ENCODE peak calls at places on chromosome 7, in five cellular contexts. One of them, this sample, is unnamed.
A peak's percentile ranks its signal among the peaks of the same experiment; 100 is the strongest.

GRCh38 chr7:101686030-101686429 is 56.9 kb upstream of the MYL10 start:
- DNase-seq in fibroblast of lung: no peak
- DNase-seq in skeletal muscle cell: no peak
- DNase-seq in heart left ventricle: no peak
- DNase-seq in AG10803: peak; percentile 28
- DNase-seq in this sample: no peak

GRCh38 chr7:23533160-23533559 is 1.4 kb upstream of the TRA2A start:
- DNase-seq in fibroblast of lung: no peak
- DNase-seq in skeletal muscle cell: no peak
- DNase-seq in heart left ventricle: no peak
- DNase-seq in AG10803: no peak
- DNase-seq in this sample: no peak

GRCh38 chr7:114931656-114932011 is 9.7 kb downstream of the MDFIC start:
- DNase-seq in fibroblast of lung: no peak
- DNase-seq in skeletal muscle cell: no peak
- DNase-seq in heart left ventricle: no peak
- DNase-seq in AG10803: no peak
- DNase-seq in this sample: no peak

GRCh38 chr7:22728416-22729029 is 1.5 kb downstream of the IL6 start:
- DNase-seq in fibroblast of lung: peak; percentile 77
- DNase-seq in skeletal muscle cell: no peak
- DNase-seq in heart left ventricle: no peak
- DNase-seq in AG10803: peak; percentile 73
- DNase-seq in this sample: peak; percentile 68

GRCh38 chr7:81691199-81691821 is 78.5 kb downstream of the HGF start:
- DNase-seq in fibroblast of lung: no peak
- DNase-seq in skeletal muscle cell: no peak
- DNase-seq in heart left ventricle: no peak
- DNase-seq in AG10803: no peak
- DNase-seq in this sample: no peak

GRCh38 chr7:26944486-26944885 is 80.1 kb upstream of the SKAP2 start:
- DNase-seq in fibroblast of lung: no peak
- DNase-seq in skeletal muscle cell: no peak
- DNase-seq in heart left ventricle: no peak
- DNase-seq in AG10803: no peak
- DNase-seq in this sample: no peak

GRCh38 chr7:101216860-101217387 is 457 bp downstream of the PLOD3 start:
- DNase-seq in fibroblast of lung: peak; percentile 34
- DNase-seq in skeletal muscle cell: no peak
- DNase-seq in heart left ventricle: no peak
- DNase-seq in AG10803: no peak
- DNase-seq in this sample: no peak

GRCh38 chr7:90461216-90461615 is 8.2 kb upstream of the PTTG1IP2 start:
- DNase-seq in fibroblast of lung: peak; percentile 28
- DNase-seq in skeletal muscle cell: no peak
- DNase-seq in heart left ventricle: no peak
- DNase-seq in AG10803: peak; percentile 37
- DNase-seq in this sample: no peak

GRCh38 chr7:30148951-30149459 is 14.2 kb downstream of the MTURN start:
- DNase-seq in fibroblast of lung: no peak
- DNase-seq in skeletal muscle cell: no peak
- DNase-seq in heart left ventricle: no peak
- DNase-seq in AG10803: no peak
- DNase-seq in this sample: no peak

GRCh38 chr7:101815826-101816488 is 1.5 kb upstream of the CUX1 start:
- DNase-seq in fibroblast of lung: peak; percentile 80
- DNase-seq in skeletal muscle cell: peak; percentile 40
- DNase-seq in heart left ventricle: peak; percentile 87
- DNase-seq in AG10803: peak; percentile 82
- DNase-seq in this sample: peak; percentile 84

GRCh38 chr7:105648561-105649401 is 67.5 kb upstream of the EFCAB10 start:
- DNase-seq in fibroblast of lung: no peak
- DNase-seq in skeletal muscle cell: no peak
- DNase-seq in heart left ventricle: no peak
- DNase-seq in AG10803: no peak
- DNase-seq in this sample: no peak

GRCh38 chr7:37162106-37162505 is 286.6 kb downstream of the ELMO1 start:
- DNase-seq in fibroblast of lung: no peak
- DNase-seq in skeletal muscle cell: no peak
- DNase-seq in heart left ventricle: no peak
- DNase-seq in AG10803: no peak
- DNase-seq in this sample: no peak

GRCh38 chr7:47456210-47456955 is 125.5 kb downstream of the TNS3 start:
- DNase-seq in fibroblast of lung: no peak
- DNase-seq in skeletal muscle cell: no peak
- DNase-seq in heart left ventricle: no peak
- DNase-seq in AG10803: no peak
- DNase-seq in this sample: no peak

GRCh38 chr7:107995184-107996071 is 7.5 kb downstream of the LAMB1 start:
- DNase-seq in fibroblast of lung: peak; percentile 81
- DNase-seq in skeletal muscle cell: peak; percentile 92
- DNase-seq in heart left ventricle: peak; percentile 59
- DNase-seq in AG10803: peak; percentile 72
- DNase-seq in this sample: peak; percentile 88

DNA sequence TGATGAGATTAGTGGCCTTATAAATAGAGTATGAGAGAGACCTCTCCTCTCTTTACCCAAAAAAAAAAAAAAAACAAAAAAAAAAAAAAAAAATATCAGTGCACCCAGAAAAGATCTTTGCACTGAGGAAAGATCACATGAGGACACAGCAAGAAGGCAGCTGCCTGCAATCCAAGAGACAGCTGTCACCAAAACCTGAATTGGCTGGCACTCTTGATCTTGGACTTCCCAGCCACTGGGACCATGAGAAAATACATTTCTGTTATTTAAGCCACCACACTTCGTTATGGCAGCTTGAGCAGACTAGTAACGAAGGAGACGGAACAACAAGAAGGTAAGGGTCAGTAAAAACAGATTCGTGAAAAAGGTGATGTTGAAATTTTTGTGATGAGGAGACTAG is 47.0 kb downstream of the TMEM106B start:
- DNase-seq in fibroblast of lung: no peak
- DNase-seq in skeletal muscle cell: no peak
- DNase-seq in heart left ventricle: no peak
- DNase-seq in AG10803: no peak
- DNase-seq in this sample: no peak
- H3K4me3 ChIP-seq in fibroblast of lung: no peak overlapping the region
- H3K4me3 ChIP-seq in skeletal muscle cell: no peak overlapping the region
- H3K4me3 ChIP-seq in heart left ventricle: no peak overlapping the region
- H3K4me3 ChIP-seq in AG10803: no peak overlapping the region
- H3K4me3 ChIP-seq in this sample: no peak overlapping the region

GRCh38 chr7:95589031-95589430 is 7.3 kb downstream of the PDK4 start:
- DNase-seq in fibroblast of lung: no peak
- DNase-seq in skeletal muscle cell: no peak
- DNase-seq in heart left ventricle: no peak
- DNase-seq in AG10803: no peak
- DNase-seq in this sample: no peak
- H3K4me3 ChIP-seq in fibroblast of lung: no peak overlapping the region
- H3K4me3 ChIP-seq in skeletal muscle cell: no peak overlapping the region
- H3K4me3 ChIP-seq in heart left ventricle: no peak overlapping the region
- H3K4me3 ChIP-seq in AG10803: no peak overlapping the region
- H3K4me3 ChIP-seq in this sample: no peak overlapping the region

GRCh38 chr7:120996333-120996982 is 7.9 kb downstream of the CPED1 start:
- DNase-seq in fibroblast of lung: peak; percentile 96
- DNase-seq in skeletal muscle cell: peak; percentile 81
- DNase-seq in heart left ventricle: peak; percentile 83
- DNase-seq in AG10803: peak; percentile 89
- DNase-seq in this sample: peak; percentile 91

GRCh38 chr7:120994512-120995363 is 6.2 kb downstream of the CPED1 start:
- DNase-seq in fibroblast of lung: no peak
- DNase-seq in skeletal muscle cell: no peak
- DNase-seq in heart left ventricle: no peak
- DNase-seq in AG10803: no peak
- DNase-seq in this sample: no peak

GRCh38 chr7:120993575-120994191 is 5.2 kb downstream of the CPED1 start:
- DNase-seq in fibroblast of lung: no peak
- DNase-seq in skeletal muscle cell: no peak
- DNase-seq in heart left ventricle: no peak
- DNase-seq in AG10803: peak; percentile 70
- DNase-seq in this sample: no peak

GRCh38 chr7:120996983-120997334 is 8.4 kb downstream of the CPED1 start:
- DNase-seq in fibroblast of lung: no peak
- DNase-seq in skeletal muscle cell: no peak
- DNase-seq in heart left ventricle: no peak
- DNase-seq in AG10803: no peak
- DNase-seq in this sample: no peak

GRCh38 chr7:120995659-120996058 is 7.1 kb downstream of the CPED1 start:
- DNase-seq in fibroblast of lung: no peak
- DNase-seq in skeletal muscle cell: no peak
- DNase-seq in heart left ventricle: no peak
- DNase-seq in AG10803: no peak
- DNase-seq in this sample: no peak
- H3K4me3 ChIP-seq in fibroblast of lung: no peak overlapping the region
- H3K4me3 ChIP-seq in skeletal muscle cell: no peak overlapping the region
- H3K4me3 ChIP-seq in heart left ventricle: no peak overlapping the region
- H3K4me3 ChIP-seq in AG10803: no peak overlapping the region
- H3K4me3 ChIP-seq in this sample: no peak overlapping the region

GRCh38 chr7:70741666-70742065 is 390.3 kb upstream of the GALNT17 start:
- DNase-seq in fibroblast of lung: no peak
- DNase-seq in skeletal muscle cell: no peak
- DNase-seq in heart left ventricle: no peak
- DNase-seq in AG10803: no peak
- DNase-seq in this sample: no peak
- H3K4me3 ChIP-seq in fibroblast of lung: no peak overlapping the region
- H3K4me3 ChIP-seq in skeletal muscle cell: no peak overlapping the region
- H3K4me3 ChIP-seq in heart left ventricle: no peak overlapping the region
- H3K4me3 ChIP-seq in AG10803: no peak overlapping the region
- H3K4me3 ChIP-seq in this sample: no peak overlapping the region

DNA sequence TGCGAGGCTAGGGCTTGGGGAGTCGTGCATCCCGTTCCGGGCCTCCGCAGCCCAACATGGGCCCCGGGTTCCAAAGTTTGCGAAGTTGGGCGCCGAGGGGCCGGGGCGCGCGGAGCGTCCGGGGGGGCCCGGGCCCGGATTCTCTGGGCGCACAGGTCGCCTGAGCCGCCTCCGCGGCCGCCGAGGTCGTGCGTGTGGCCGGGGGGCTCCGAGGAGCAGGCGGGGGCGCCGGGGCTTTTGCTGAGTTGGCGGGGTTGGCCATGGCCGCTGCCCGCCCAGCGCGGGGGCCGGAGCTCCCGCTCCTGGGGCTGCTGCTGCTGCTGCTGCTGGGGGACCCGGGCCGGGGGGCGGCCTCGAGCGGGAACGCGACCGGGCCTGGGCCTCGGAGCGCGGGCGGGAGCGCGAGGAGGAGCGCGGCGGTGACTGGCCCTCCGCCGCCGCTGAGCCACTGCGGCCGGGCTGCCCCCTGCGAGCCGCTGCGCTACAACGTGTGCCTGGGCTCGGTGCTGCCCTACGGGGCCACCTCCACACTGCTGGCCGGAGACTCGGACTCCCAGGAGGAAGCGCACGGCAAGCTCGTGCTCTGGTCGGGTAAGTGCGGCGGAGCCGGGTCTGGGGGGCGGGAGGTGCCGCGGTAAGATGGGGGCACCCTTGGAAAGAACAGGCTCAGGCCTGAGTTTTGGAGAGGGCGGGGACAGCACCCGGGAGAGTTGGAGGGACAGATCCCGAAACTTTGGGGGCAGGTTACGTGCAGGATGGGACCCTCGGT is 643 bp downstream of the SMO start:
- DNase-seq in fibroblast of lung: peak; percentile 24
- DNase-seq in skeletal muscle cell: no peak
- DNase-seq in heart left ventricle: no peak
- DNase-seq in AG10803: peak; percentile 12
- DNase-seq in this sample: peak; percentile 26
- H3K4me3 ChIP-seq in fibroblast of lung: peak overlapping the region; percentile 51
- H3K4me3 ChIP-seq in skeletal muscle cell: peak overlapping the region; percentile 74
- H3K4me3 ChIP-seq in heart left ventricle: peak overlapping the region; percentile 87
- H3K4me3 ChIP-seq in AG10803: peak overlapping the region; percentile 61
- H3K4me3 ChIP-seq in this sample: peak overlapping the region; percentile 74

DNA sequence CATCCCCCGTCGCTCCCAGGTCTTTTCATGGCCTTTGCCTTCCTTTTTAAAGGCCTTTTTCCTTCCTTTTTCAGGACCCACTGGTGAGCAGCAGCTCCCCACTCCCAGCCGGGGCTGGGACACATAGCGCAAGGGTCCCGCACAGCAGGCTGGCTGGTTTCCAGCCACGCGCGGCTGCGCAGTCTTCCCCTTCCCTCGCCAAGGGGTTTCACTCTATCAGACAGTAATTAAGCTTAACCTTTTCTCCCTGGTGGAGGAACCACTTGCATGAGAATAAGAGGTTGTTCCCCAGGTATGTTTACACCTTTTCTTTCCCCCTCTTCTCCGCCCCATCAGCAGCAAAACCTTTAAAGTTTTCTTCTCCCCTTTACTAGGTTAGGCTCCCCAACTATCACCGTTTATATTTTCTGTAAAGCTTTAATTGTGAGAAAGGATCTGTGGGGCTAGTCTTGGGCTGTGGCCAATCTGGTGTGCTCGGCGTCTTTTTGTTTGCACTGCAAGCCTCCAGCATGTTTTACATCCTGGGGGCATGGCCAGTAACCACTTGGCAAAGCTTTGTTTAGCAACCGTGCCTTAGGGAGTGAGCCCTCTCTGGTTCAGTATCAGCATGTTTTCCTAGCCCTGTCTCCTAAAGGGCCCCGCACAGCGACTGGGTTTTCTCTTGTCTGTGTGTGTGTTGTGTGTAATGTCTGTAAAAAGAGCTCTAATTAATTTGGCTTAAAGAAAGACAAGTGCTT is 219.6 kb downstream of the PHF14 start:
- DNase-seq in fibroblast of lung: peak; percentile 29
- DNase-seq in skeletal muscle cell: no peak
- DNase-seq in heart left ventricle: peak; percentile 37
- DNase-seq in AG10803: peak; percentile 65
- DNase-seq in this sample: peak; percentile 45
- H3K4me3 ChIP-seq in fibroblast of lung: peak overlapping the region; percentile 5
- H3K4me3 ChIP-seq in skeletal muscle cell: peak overlapping the region; percentile 35
- H3K4me3 ChIP-seq in heart left ventricle: peak overlapping the region; percentile 59
- H3K4me3 ChIP-seq in AG10803: peak overlapping the region; percentile 58
- H3K4me3 ChIP-seq in this sample: peak overlapping the region; percentile 46

GRCh38 chr7:15561840-15562239 is at the start of gene AGMO:
- DNase-seq in fibroblast of lung: peak; percentile 46
- DNase-seq in skeletal muscle cell: peak; percentile 55
- DNase-seq in heart left ventricle: peak; percentile 73
- DNase-seq in AG10803: no peak
- DNase-seq in this sample: no peak
- H3K4me3 ChIP-seq in fibroblast of lung: no peak within 1 kb of the TSS
- H3K4me3 ChIP-seq in skeletal muscle cell: no peak within 1 kb of the TSS
- H3K4me3 ChIP-seq in heart left ventricle: peak within 1 kb of the TSS; percentile 44
- H3K4me3 ChIP-seq in AG10803: no peak within 1 kb of the TSS
- H3K4me3 ChIP-seq in this sample: no peak within 1 kb of the TSS

GRCh38 chr7:142439739-142440138 is 181.9 kb upstream of the PRSS58 start:
- DNase-seq in fibroblast of lung: no peak
- DNase-seq in skeletal muscle cell: no peak
- DNase-seq in heart left ventricle: no peak
- DNase-seq in AG10803: no peak
- DNase-seq in this sample: no peak
- H3K4me3 ChIP-seq in fibroblast of lung: no peak overlapping the region
- H3K4me3 ChIP-seq in skeletal muscle cell: no peak overlapping the region
- H3K4me3 ChIP-seq in heart left ventricle: no peak overlapping the region
- H3K4me3 ChIP-seq in AG10803: no peak overlapping the region
- H3K4me3 ChIP-seq in this sample: no peak overlapping the region